ENCODE peak calls at places on chromosomes 16 and 17, in ten cellular contexts. L is nephron progenitor cell, W is adrenal gland, H is mesothelial cell of epicardium, R is thoracic aorta, C is A549, X is GM06990, Z is BJ, P is GM10248, M is MM.1S. G is an unnamed sample.

GRCh38 chr17:2980904-2981246 is 82.5 kb downstream of the OR1D5 start:
- DNase-seq in L (no peak), W (no peak), H (no peak), R (no peak), C (no peak), X (no peak), Z (no peak), P (no peak), M (no peak), G (no peak)

GRCh38 chr17:82244413-82245140 is 15.7 kb downstream of the SLC16A3 start:
- DNase-seq in L (no peak), W (no peak), H (no peak), R (no peak), C (no peak), X (no peak), Z (no peak), P (no peak), M (no peak), G (peak)

GRCh38 chr17:78142113-78142861 is 3.9 kb upstream of the C17orf99 start:
- DNase-seq in L (no peak), W (peak), H (no peak), R (no peak), C (peak), X (no peak), Z (no peak), P (no peak), M (no peak), G (no peak)

GRCh38 chr17:40346061-40346767 is 18.3 kb downstream of the GJD3 start:
- DNase-seq in L (no peak), W (no peak), H (no peak), R (no peak), C (no peak), X (no peak), Z (no peak), P (no peak), M (no peak), G (no peak)

GRCh38 chr16:17504050-17504449 is 33.3 kb upstream of the XYLT1 start:
- DNase-seq in L (no peak), W (no peak), H (no peak), R (no peak), C (no peak), X (no peak), Z (no peak), P (no peak), M (no peak), G (no peak)

GRCh38 chr17:4329838-4330237 is 36.6 kb downstream of the UBE2G1 start:
- DNase-seq in L (no peak), W (no peak), H (no peak), R (no peak), C (peak), X (no peak), Z (peak), P (no peak), M (no peak), G (no peak)

GRCh38 chr16:11386791-11387546 is 41.7 kb downstream of the RMI2 start:
- DNase-seq in L (peak), W (no peak), H (no peak), R (no peak), C (peak), X (no peak), Z (no peak), P (no peak), M (no peak), G (peak)

GRCh38 chr16:8847623-8848022 is 21.2 kb downstream of the CARHSP1 start:
- DNase-seq in L (no peak), W (no peak), H (no peak), R (no peak), C (no peak), X (no peak), Z (no peak), P (peak), M (no peak), G (no peak)

GRCh38 chr16:88824256-88825077 is 12.7 kb upstream of the APRT start:
- DNase-seq in L (no peak), W (no peak), H (no peak), R (no peak), C (no peak), X (no peak), Z (no peak), P (no peak), M (no peak), G (no peak)
- TF ChIP-seq CTCF in L (no peak), W (no peak), H (no peak), R (no peak), C (no peak), X (no peak), Z (no peak), P (no peak), M (no peak), G (no peak)

GRCh38 chr17:38766341-38766740 is 13.8 kb downstream of the PSMB3 start:
- DNase-seq in L (no peak), W (no peak), H (no peak), R (no peak), C (no peak), X (no peak), Z (no peak), P (no peak), M (no peak), G (no peak)

GRCh38 chr17:38773258-38773657 is 20.7 kb downstream of the PSMB3 start:
- DNase-seq in L (no peak), W (no peak), H (no peak), R (no peak), C (no peak), X (no peak), Z (no peak), P (no peak), M (no peak), G (no peak)

GRCh38 chr17:38768417-38768816 is 15.9 kb downstream of the PSMB3 start:
- DNase-seq in L (no peak), W (peak), H (no peak), R (no peak), C (no peak), X (no peak), Z (no peak), P (no peak), M (no peak), G (no peak)
- TF ChIP-seq CTCF in L (no peak), W (no peak), H (no peak), R (no peak), C (no peak), X (no peak), Z (no peak), P (no peak), M (no peak), G (no peak)

GRCh38 chr17:65092262-65092661 is 35.7 kb upstream of the GNA13 start:
- DNase-seq in L (no peak), W (no peak), H (no peak), R (no peak), C (peak), X (no peak), Z (no peak), P (no peak), M (no peak), G (no peak)

GRCh38 chr17:65088621-65089385 is 32.3 kb upstream of the GNA13 start:
- DNase-seq in L (no peak), W (no peak), H (no peak), R (no peak), C (no peak), X (no peak), Z (no peak), P (no peak), M (no peak), G (no peak)

GRCh38 chr17:65097110-65097509 is 40.1 kb upstream of the RGS9 start:
- DNase-seq in L (no peak), W (no peak), H (no peak), R (no peak), C (no peak), X (no peak), Z (no peak), P (no peak), M (no peak), G (no peak)

GRCh38 chr17:65095465-65095864 is 38.9 kb upstream of the GNA13 start:
- DNase-seq in L (no peak), W (no peak), H (no peak), R (no peak), C (no peak), X (no peak), Z (no peak), P (no peak), M (no peak), G (no peak)

DNA sequence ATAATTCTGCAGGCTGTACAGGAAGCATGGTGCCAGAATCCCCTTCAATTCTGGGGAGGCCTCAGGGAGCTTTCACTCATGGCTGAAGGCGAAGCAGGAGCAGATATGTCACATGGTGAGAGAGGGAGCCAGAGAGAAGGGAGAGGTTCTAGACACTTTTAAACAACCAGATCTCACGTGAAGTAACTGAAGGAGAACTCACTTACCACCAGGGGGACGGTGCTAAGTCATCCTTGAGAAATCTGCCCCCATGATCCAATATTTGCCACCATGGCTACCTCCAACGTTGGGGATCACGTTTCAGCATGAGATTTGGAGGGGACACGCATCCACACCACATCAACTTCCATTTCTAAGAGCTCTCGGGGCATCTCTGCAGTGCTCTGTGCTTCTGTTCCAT is 37.4 kb upstream of the GNA13 start:
- DNase-seq in L (no peak), W (no peak), H (no peak), R (no peak), C (no peak), X (no peak), Z (no peak), P (no peak), M (no peak), G (no peak)
- TF ChIP-seq CTCF in L (no peak), W (no peak), H (no peak), R (no peak), C (no peak), X (peak), Z (no peak), P (no peak), M (no peak), G (no peak)

GRCh38 chr17:72822358-72823023 is 270.0 kb downstream of the SLC39A11 start:
- DNase-seq in L (no peak), W (no peak), H (no peak), R (no peak), C (no peak), X (no peak), Z (no peak), P (no peak), M (peak), G (no peak)

GRCh38 chr17:72832306-72832705 is 260.2 kb downstream of the SLC39A11 start:
- DNase-seq in L (no peak), W (no peak), H (no peak), R (no peak), C (no peak), X (no peak), Z (no peak), P (no peak), M (no peak), G (no peak)

GRCh38 chr17:72825218-72825617 is 267.3 kb downstream of the SLC39A11 start:
- DNase-seq in L (no peak), W (no peak), H (no peak), R (no peak), C (no peak), X (no peak), Z (no peak), P (no peak), M (no peak), G (no peak)

DNA sequence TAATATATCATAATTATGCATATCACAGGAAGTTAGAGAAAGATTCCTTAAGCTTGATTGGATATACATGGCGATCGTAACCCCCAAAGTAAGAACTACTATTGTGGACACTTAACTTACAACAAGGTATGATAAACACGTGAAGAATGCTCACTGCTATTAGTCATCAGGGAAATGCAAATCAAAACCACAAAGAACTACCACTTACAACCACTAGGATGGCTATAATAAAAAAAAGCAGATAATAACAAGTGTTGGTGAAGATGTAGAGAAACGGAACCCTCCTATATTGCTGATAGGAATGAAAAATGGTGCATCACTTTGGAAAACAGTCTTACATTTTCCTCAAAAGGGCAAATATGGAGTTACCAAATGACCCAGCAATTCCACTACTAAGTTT is 265.9 kb downstream of the SLC39A11 start:
- DNase-seq in L (no peak), W (no peak), H (no peak), R (no peak), C (peak), X (no peak), Z (no peak), P (no peak), M (no peak), G (no peak)
- TF ChIP-seq CTCF in L (no peak), W (no peak), H (peak), R (no peak), C (no peak), X (no peak), Z (no peak), P (no peak), M (peak), G (no peak)

DNA sequence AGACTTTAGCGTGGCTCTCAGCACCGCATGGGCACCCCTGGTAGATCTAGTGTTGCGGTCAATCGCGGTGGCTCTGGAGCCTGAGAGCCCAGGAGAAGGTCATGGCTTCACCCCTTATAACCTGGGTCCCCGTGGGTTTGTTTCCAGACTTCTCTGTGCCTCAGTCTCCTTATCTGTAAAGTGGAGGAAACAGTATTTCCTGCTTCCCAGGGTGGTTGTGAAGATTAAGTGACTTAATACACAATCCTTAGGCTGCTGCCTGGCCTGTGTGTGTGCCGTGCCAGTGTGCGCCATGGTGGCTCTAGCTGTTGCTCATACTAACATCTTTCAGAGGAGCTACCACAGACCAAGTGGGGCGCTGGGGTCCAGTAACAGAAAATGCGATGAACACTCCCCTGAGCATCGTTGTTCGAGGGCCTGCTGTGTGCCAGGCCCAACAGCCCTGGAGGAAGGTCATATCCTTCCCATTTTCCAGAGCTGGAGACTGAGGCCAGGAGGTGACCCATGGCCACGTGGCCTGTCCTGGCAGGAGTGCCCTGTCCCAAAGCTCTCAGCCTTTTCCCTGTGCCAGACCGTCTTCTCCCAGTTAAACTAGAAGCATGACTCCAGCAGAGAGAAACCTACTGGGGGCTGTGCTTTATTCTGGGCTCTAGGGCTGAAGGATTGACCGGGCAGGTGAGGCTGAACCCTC is 70.1 kb downstream of the CMIP start:
- DNase-seq in L (no peak), W (no peak), H (no peak), R (no peak), C (no peak), X (no peak), Z (no peak), P (no peak), M (no peak), G (no peak)
- TF ChIP-seq CTCF in L (no peak), W (no peak), H (no peak), R (no peak), C (no peak), X (no peak), Z (no peak), P (no peak), M (no peak), G (no peak)

GRCh38 chr17:59561042-59561441 is 4.4 kb upstream of the DHX40 start:
- DNase-seq in L (no peak), W (no peak), H (no peak), R (no peak), C (peak), X (no peak), Z (no peak), P (peak), M (peak), G (peak)
- TF ChIP-seq CTCF in L (peak), W (no peak), H (no peak), R (no peak), C (peak), X (peak), Z (peak), P (peak), M (peak), G (no peak)

GRCh38 chr17:8426094-8426720 is 9.5 kb upstream of the NDEL1 start:
- DNase-seq in L (no peak), W (no peak), H (no peak), R (no peak), C (no peak), X (no peak), Z (no peak), P (no peak), M (no peak), G (no peak)

GRCh38 chr17:8436169-8436932 is 667 bp downstream of the NDEL1 start:
- DNase-seq in L (peak), W (peak), H (peak), R (peak), C (peak), X (peak), Z (no peak), P (peak), M (peak), G (peak)

GRCh38 chr17:8435245-8436168 is at the start of gene NDEL1:
- DNase-seq in L (peak), W (peak), H (peak), R (peak), C (peak), X (peak), Z (peak), P (peak), M (peak), G (peak)

GRCh38 chr17:8426802-8427201 is 8.9 kb upstream of the NDEL1 start:
- DNase-seq in L (no peak), W (no peak), H (no peak), R (no peak), C (no peak), X (no peak), Z (no peak), P (no peak), M (no peak), G (no peak)

GRCh38 chr17:8430966-8431365 is 4.7 kb upstream of the NDEL1 start:
- DNase-seq in L (no peak), W (peak), H (no peak), R (peak), C (no peak), X (no peak), Z (no peak), P (no peak), M (no peak), G (no peak)
- TF ChIP-seq CTCF in L (no peak), W (no peak), H (no peak), R (no peak), C (no peak), X (no peak), Z (no peak), P (no peak), M (no peak), G (no peak)

GRCh38 chr16:6573577-6573976 is 759.1 kb upstream of the RBFOX1 start:
- DNase-seq in L (peak), W (peak), H (no peak), R (no peak), C (no peak), X (no peak), Z (no peak), P (no peak), M (peak), G (no peak)
- TF ChIP-seq CTCF in L (peak), W (no peak), H (no peak), R (no peak), C (no peak), X (no peak), Z (no peak), P (no peak), M (no peak), G (no peak)

GRCh38 chr16:81881228-81881627 is 102.1 kb downstream of the PLCG2 start:
- DNase-seq in L (no peak), W (no peak), H (no peak), R (no peak), C (no peak), X (no peak), Z (no peak), P (no peak), M (no peak), G (no peak)

GRCh38 chr16:81878529-81878928 is 99.4 kb downstream of the PLCG2 start:
- DNase-seq in L (no peak), W (no peak), H (no peak), R (no peak), C (no peak), X (no peak), Z (no peak), P (no peak), M (no peak), G (no peak)

GRCh38 chr16:81880816-81881215 is 101.7 kb downstream of the PLCG2 start:
- DNase-seq in L (no peak), W (no peak), H (no peak), R (no peak), C (no peak), X (no peak), Z (no peak), P (no peak), M (no peak), G (no peak)

GRCh38 chr16:81882559-81882958 is 103.5 kb downstream of the PLCG2 start:
- DNase-seq in L (no peak), W (no peak), H (no peak), R (no peak), C (no peak), X (no peak), Z (no peak), P (no peak), M (no peak), G (no peak)

GRCh38 chr16:81879625-81880024 is 100.5 kb downstream of the PLCG2 start:
- DNase-seq in L (no peak), W (no peak), H (no peak), R (no peak), C (no peak), X (no peak), Z (no peak), P (no peak), M (no peak), G (no peak)
- TF ChIP-seq CTCF in L (no peak), W (no peak), H (no peak), R (no peak), C (no peak), X (peak), Z (no peak), P (peak), M (peak), G (no peak)

G was measured in GM20000.